ENCODE peak calls at places on chromosomes 1 and 21, in six cellular contexts. J is H9, H is mucosa of descending colon, D is hepatocyte, B is A673, M is HCT116. E is an unnamed sample.
A peak's percentile ranks its signal among the peaks of the same experiment; 100 is the strongest.

GRCh38 chr1:52455686-52456085 is 51.3 kb downstream of the PRPF38A start:
- DNase-seq in M (no peak), D (no peak), J (no peak), B (no peak), H (no peak), E (no peak)

GRCh38 chr21:16502273-16502672 is 772.5 kb downstream of the USP25 start:
- DNase-seq in J (no peak), M (no peak), H (no peak), D (no peak), B (no peak), E (no peak)

GRCh38 chr1:34549199-34549598 is 205.6 kb upstream of the GJB5 start:
- DNase-seq in H (peak; percentile 73), M (peak; percentile 10), D (peak; percentile 62), B (peak; percentile 20), J (peak; percentile 74), E (peak; percentile 49)

GRCh38 chr1:238281418-238281817 is 390.7 kb upstream of the ZP4 start:
- DNase-seq in D (no peak), M (no peak), H (no peak), B (no peak), J (no peak), E (no peak)

GRCh38 chr1:29455781-29456180 is 219.5 kb downstream of the PTPRU start:
- DNase-seq in B (no peak), H (no peak), J (no peak), M (no peak), D (no peak), E (no peak)

GRCh38 chr1:218492840-218493239 is 147.7 kb downstream of the TGFB2 start:
- DNase-seq in D (no peak), B (no peak), J (no peak), H (no peak), M (no peak), E (no peak)

GRCh38 chr1:59016390-59016789 is 232.5 kb upstream of the JUN start:
- DNase-seq in H (no peak), M (no peak), D (no peak), J (no peak), B (no peak), E (no peak)

GRCh38 chr21:27734146-27734545 is 767.3 kb upstream of the ADAMTS5 start:
- DNase-seq in J (no peak), B (no peak), M (no peak), D (no peak), H (no peak), E (no peak)

GRCh38 chr1:101235241-101235695 is 1.6 kb upstream of the S1PR1 start:
- DNase-seq in H (no peak), J (no peak), B (peak; percentile 30), M (no peak), D (no peak), E (no peak)

GRCh38 chr1:150535511-150536281 is 13.5 kb upstream of the ADAMTSL4 start:
- DNase-seq in B (no peak), M (no peak), J (peak; percentile 32), H (no peak), D (peak; percentile 6), E (peak; percentile 64)

GRCh38 chr1:178310685-178311105 is 186.1 kb downstream of the CLEC20A start:
- DNase-seq in M (peak; percentile 64), B (peak; percentile 84), J (no peak), H (peak; percentile 14), D (peak; percentile 74), E (peak; percentile 68)

GRCh38 chr1:201889092-201889968 is 632 bp downstream of the SHISA4 start:
- DNase-seq in M (no peak), B (no peak), D (no peak), J (no peak), H (no peak), E (no peak)

GRCh38 chr1:6130596-6130995 is 49.5 kb downstream of the CHD5 start:
- DNase-seq in J (no peak), M (no peak), D (no peak), H (no peak), B (no peak), E (no peak)
- TF ChIP-seq CTCF in J (no peak), M (no peak), D (no peak), H (no peak), B (no peak), E (no peak)

DNA sequence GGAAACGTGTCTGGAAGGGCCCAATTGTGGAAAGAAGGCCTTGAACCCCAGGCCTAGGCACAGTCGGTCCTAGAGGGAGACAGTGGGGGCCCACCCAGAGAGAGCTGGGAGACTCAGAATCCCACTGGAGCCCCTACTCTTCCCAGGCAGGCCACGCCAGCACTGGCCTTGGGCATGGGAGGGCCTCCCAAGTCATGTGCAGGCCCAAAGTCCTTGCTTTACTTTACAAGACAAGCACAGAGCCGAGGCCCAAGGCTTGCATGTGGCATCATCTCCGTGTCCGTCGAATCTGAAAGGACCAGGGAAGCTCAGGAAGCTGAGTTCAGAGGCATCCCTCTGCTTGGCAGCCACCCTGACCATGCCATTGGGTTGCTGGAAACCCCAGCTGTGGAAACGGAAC is 32.7 kb downstream of the ABCG1 start:
- DNase-seq in B (no peak), J (no peak), D (no peak), H (no peak), M (no peak), E (no peak)
- H3K4me1 ChIP-seq in B (no peaks in the 10 kb centered on the region), J (no peaks in the 10 kb centered on the region), D (no peaks in the 10 kb centered on the region), H (peaks cover 3% of the 10 kb centered on the region), M (no peaks in the 10 kb centered on the region), E (no peaks in the 10 kb centered on the region)

GRCh38 chr1:167342846-167343245 is 122.2 kb downstream of the POU2F1 start:
- DNase-seq in B (no peak), H (no peak), M (no peak), J (no peak), D (peak; percentile 6), E (no peak)
- TF ChIP-seq CTCF in B (peak; percentile 40), H (no peak), M (peak; percentile 21), J (peak; percentile 56), D (peak; percentile 31), E (peak; percentile 37)

DNA sequence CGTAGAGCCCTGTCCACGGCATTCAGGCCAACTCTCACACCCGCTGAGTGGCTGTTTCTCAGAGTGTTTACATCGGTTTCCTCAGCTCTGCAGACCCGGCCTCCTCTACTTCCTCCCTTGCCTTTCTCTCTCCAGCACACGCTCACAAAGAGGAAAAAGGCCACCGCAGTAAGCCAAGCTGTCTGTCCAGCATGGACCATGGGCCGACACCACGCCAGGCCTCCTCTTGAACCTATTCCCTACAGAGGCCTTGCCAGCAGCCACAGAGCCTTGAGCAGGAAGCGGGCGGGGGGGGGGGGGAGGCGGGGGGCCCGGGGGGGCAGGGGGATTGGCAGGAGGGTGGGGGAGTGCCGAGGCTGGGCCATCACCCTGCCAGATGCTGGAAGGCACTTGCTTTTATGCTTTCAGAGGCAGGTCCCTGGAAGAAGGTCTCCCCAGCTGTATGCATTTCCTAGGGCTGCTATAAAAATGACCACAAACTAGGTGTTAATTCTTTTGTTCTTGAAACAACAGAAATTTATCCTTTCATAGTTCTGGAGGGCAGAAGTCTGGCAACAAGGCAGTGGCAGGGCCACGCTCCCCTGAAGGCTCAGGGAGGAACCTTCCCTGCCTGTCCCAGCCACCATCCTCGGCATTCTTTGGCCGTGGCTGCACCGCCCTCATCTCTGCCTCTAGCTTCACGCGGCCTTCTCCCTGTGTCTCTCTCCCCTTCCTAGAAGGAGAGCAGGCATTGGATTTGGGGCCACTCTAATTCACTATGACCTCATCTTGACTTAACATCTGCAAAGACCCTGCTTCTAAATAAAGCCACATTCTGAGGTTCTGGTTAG is 178.3 kb downstream of the PSMG1 start:
- DNase-seq in D (peak; percentile 48), M (no peak), J (peak; percentile 63), H (peak; percentile 61), B (no peak), E (no peak)
- H3K4me1 ChIP-seq in D (peaks cover 17% of the 10 kb centered on the region), M (no peaks in the 10 kb centered on the region), J (no peaks in the 10 kb centered on the region), H (peaks cover 21% of the 10 kb centered on the region), B (no peaks in the 10 kb centered on the region), E (no peaks in the 10 kb centered on the region)

GRCh38 chr1:88683516-88683847 is 591 bp upstream of the PKN2 start:
- DNase-seq in M (no peak), B (no peak), D (peak; percentile 59), J (no peak), H (peak; percentile 69), E (peak; percentile 45)

GRCh38 chr1:88681223-88681622 is 2.9 kb upstream of the PKN2 start:
- DNase-seq in B (no peak), J (no peak), D (no peak), H (no peak), M (no peak), E (no peak)

GRCh38 chr1:88685239-88685604 is 1.1 kb downstream of the PKN2 start:
- DNase-seq in J (no peak), H (no peak), B (no peak), D (peak; percentile 8), M (no peak), E (no peak)

GRCh38 chr1:88683848-88684481 is at the start of gene PKN2:
- DNase-seq in J (peak; percentile 99), B (peak; percentile 100), D (peak; percentile 100), H (peak; percentile 97), M (peak; percentile 97), E (peak; percentile 94)

DNA sequence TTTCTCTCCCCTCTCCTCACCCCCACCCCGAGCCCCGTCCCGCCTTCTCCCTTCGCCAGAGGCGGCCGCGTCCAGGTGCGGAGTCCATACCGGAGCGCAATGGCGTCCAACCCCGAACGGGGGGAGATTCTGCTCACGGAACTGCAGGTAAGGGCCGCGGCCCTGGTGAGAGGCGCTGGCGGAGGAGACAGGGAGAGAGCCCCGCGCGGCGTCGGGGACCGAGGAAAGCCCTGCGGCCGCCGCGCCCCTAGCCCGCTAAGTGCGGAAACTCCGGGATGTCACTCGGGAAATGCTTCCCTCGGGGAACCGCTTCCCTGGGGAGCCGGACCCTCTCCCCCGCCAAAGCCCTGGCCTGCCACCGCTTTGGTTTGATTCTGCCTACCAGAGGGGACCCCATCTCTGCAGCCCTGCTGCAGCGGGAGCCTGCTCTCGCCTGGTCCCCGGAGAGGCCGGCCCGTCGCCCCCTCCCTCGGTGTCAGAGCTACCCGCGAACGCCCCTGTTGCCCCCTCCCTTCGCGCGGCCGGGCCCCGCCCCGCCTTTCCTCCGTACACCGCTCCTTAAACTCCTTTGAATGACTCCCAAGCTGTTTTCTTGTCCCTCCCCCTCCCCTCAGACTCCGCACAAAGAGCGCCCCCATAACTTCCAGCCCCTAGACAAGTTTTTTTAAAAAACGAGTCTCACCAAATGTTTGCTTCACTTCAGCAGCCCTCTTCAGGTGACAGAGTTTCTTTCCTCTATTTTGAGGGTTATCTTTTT is 587 bp downstream of the PKN2 start:
- DNase-seq in M (peak; percentile 49), J (peak; percentile 81), H (peak; percentile 71), B (peak; percentile 90), D (peak; percentile 84), E (peak; percentile 74)
- TF ChIP-seq CTCF in M (peak; percentile 2), J (peak; percentile 15), H (no peak), B (peak; percentile 47), D (no peak), E (no peak)

DNA sequence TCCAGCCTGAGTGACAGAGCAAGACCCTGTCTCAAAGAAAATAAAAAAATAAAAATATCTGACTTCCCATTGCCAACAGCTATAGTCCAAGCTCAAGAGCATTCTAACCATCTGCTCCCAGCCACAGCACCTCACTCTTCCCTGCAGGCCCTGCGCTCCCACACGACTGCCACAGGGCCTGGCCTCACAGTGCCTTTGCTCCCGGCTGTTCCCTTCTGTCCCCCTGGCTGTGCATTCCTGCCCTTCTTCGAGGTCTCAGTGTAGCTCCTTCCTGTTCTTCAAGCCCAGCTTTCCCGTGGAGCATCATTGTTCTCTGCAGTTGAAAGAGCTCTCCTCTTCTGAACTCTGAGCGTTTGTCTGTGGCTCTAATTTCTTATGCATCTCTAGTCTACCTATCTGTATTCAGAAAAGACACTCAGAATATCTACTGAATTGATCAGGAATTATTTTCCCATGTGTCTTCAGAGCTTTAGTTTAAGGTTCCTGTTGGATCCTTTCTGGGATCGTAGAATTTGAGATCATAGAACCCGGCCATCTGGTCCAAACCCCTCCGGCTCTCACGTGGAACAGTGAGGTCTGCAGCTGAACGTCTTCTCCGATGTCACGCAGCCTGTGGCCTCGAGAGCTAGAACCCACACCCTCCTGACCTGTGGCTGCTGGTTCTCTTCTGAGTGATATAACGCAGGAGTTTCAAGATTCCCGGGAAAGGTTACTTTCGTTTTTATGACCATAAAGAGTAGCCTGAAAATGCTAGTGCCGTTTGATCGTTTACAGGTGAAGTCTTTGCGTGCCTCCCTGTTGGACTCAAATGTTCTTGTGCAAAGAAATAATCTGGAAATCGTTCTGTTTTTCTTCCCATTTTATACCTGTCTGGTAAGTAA is 54.4 kb downstream of the DOP1B start:
- DNase-seq in D (no peak), J (no peak), H (no peak), M (no peak), B (no peak), E (no peak)
- H3K4me1 ChIP-seq in D (no peaks in the 10 kb centered on the region), J (no peaks in the 10 kb centered on the region), H (no peaks in the 10 kb centered on the region), M (peaks cover 23% of the 10 kb centered on the region), B (no peaks in the 10 kb centered on the region), E (peaks cover 16% of the 10 kb centered on the region)